ENCODE peak calls at places on chromosomes 4 and X, in five cellular contexts. One of them, this sample, is unnamed.

GRCh38 chr4:19408488-19408887 is 843.2 kb upstream of the SLIT2 start:
- DNase-seq in stomach: no peak
- DNase-seq in A549: no peak
- DNase-seq in upper lobe of left lung: no peak
- DNase-seq in ovary: no peak
- DNase-seq in this sample: no peak

GRCh38 chrX:108131471-108131870 is 39.9 kb downstream of the ATG4A start:
- DNase-seq in stomach: no peak
- DNase-seq in A549: peak
- DNase-seq in upper lobe of left lung: no peak
- DNase-seq in ovary: no peak
- DNase-seq in this sample: no peak

GRCh38 chr4:98030059-98030458 is 113.2 kb downstream of the STPG2 start:
- DNase-seq in stomach: no peak
- DNase-seq in A549: no peak
- DNase-seq in upper lobe of left lung: no peak
- DNase-seq in ovary: no peak
- DNase-seq in this sample: no peak

GRCh38 chr4:158906073-158906472 is 137.2 kb downstream of the FNIP2 start:
- DNase-seq in stomach: no peak
- DNase-seq in A549: no peak
- DNase-seq in upper lobe of left lung: no peak
- DNase-seq in ovary: no peak
- DNase-seq in this sample: no peak

GRCh38 chrX:123807825-123808416 is 51.9 kb upstream of the XIAP start:
- DNase-seq in stomach: no peak
- DNase-seq in A549: no peak
- DNase-seq in upper lobe of left lung: no peak
- DNase-seq in ovary: no peak
- DNase-seq in this sample: no peak

GRCh38 chr4:6576512-6576911 is 1.5 kb downstream of the MAN2B2 start:
- DNase-seq in stomach: peak
- DNase-seq in A549: no peak
- DNase-seq in upper lobe of left lung: no peak
- DNase-seq in ovary: peak
- DNase-seq in this sample: no peak

GRCh38 chr4:124980276-124980752 is 267.8 kb upstream of the ANKRD50 start:
- DNase-seq in stomach: no peak
- DNase-seq in A549: no peak
- DNase-seq in upper lobe of left lung: no peak
- DNase-seq in ovary: no peak
- DNase-seq in this sample: no peak

GRCh38 chrX:130106071-130106470 is 4.2 kb downstream of the ELF4 start:
- DNase-seq in stomach: no peak
- DNase-seq in A549: no peak
- DNase-seq in upper lobe of left lung: no peak
- DNase-seq in ovary: peak
- DNase-seq in this sample: no peak

GRCh38 chrX:137574784-137575298 is 8.9 kb downstream of the ZIC3 start:
- DNase-seq in stomach: no peak
- DNase-seq in A549: no peak
- DNase-seq in upper lobe of left lung: no peak
- DNase-seq in ovary: no peak
- DNase-seq in this sample: no peak

GRCh38 chr4:81504685-81505598 is 33.2 kb upstream of the RASGEF1B start:
- DNase-seq in stomach: peak
- DNase-seq in A549: no peak
- DNase-seq in upper lobe of left lung: peak
- DNase-seq in ovary: peak
- DNase-seq in this sample: peak

GRCh38 chrX:150365953-150366911 is 3.1 kb downstream of the MAMLD1 start:
- DNase-seq in stomach: no peak
- DNase-seq in A549: no peak
- DNase-seq in upper lobe of left lung: no peak
- DNase-seq in ovary: peak
- DNase-seq in this sample: peak

GRCh38 chrX:12206413-12206812 is 68.1 kb downstream of the FRMPD4 start:
- DNase-seq in stomach: no peak
- DNase-seq in A549: no peak
- DNase-seq in upper lobe of left lung: no peak
- DNase-seq in ovary: no peak
- DNase-seq in this sample: no peak

GRCh38 chr4:2867758-2868491 is 24.3 kb downstream of the ADD1 start:
- DNase-seq in stomach: no peak
- DNase-seq in A549: no peak
- DNase-seq in upper lobe of left lung: peak
- DNase-seq in ovary: peak
- DNase-seq in this sample: no peak

GRCh38 chr4:101667348-101667747 is 123.2 kb upstream of the BANK1 start:
- DNase-seq in stomach: no peak
- DNase-seq in A549: no peak
- DNase-seq in upper lobe of left lung: no peak
- DNase-seq in ovary: no peak
- DNase-seq in this sample: no peak

GRCh38 chr4:185179488-185179887 is 24.3 kb downstream of the CFAP97 start:
- DNase-seq in stomach: no peak
- DNase-seq in A549: no peak
- DNase-seq in upper lobe of left lung: no peak
- DNase-seq in ovary: no peak
- DNase-seq in this sample: no peak

GRCh38 chr4:56650259-56651070 is 30.6 kb downstream of the HOPX start:
- DNase-seq in stomach: no peak
- DNase-seq in A549: no peak
- DNase-seq in upper lobe of left lung: no peak
- DNase-seq in ovary: no peak
- DNase-seq in this sample: no peak

GRCh38 chrX:24215282-24215681 is 65.8 kb downstream of the ZFX start:
- DNase-seq in stomach: no peak
- DNase-seq in A549: no peak
- DNase-seq in upper lobe of left lung: no peak
- DNase-seq in ovary: no peak
- DNase-seq in this sample: no peak

GRCh38 chrX:3119376-3119775 is 78.1 kb downstream of the ARSF start:
- DNase-seq in stomach: no peak
- DNase-seq in A549: no peak
- DNase-seq in upper lobe of left lung: no peak
- DNase-seq in ovary: no peak
- DNase-seq in this sample: no peak

GRCh38 chrX:53188763-53189162 is 36.2 kb downstream of the KDM5C start:
- DNase-seq in stomach: no peak
- DNase-seq in A549: no peak
- DNase-seq in upper lobe of left lung: no peak
- DNase-seq in ovary: no peak
- DNase-seq in this sample: no peak

GRCh38 chr4:112077743-112078142 is 67.5 kb upstream of the FAM241A start:
- DNase-seq in stomach: no peak
- DNase-seq in A549: no peak
- DNase-seq in upper lobe of left lung: no peak
- DNase-seq in ovary: no peak
- DNase-seq in this sample: no peak

GRCh38 chr4:112086036-112086434 is 59.2 kb upstream of the FAM241A start:
- DNase-seq in stomach: no peak
- DNase-seq in A549: no peak
- DNase-seq in upper lobe of left lung: no peak
- DNase-seq in ovary: no peak
- DNase-seq in this sample: no peak

GRCh38 chr4:112083587-112084347 is 61.5 kb upstream of the FAM241A start:
- DNase-seq in stomach: no peak
- DNase-seq in A549: peak
- DNase-seq in upper lobe of left lung: no peak
- DNase-seq in ovary: no peak
- DNase-seq in this sample: no peak

GRCh38 chr4:112085156-112086035 is 59.9 kb upstream of the FAM241A start:
- DNase-seq in stomach: no peak
- DNase-seq in A549: no peak
- DNase-seq in upper lobe of left lung: no peak
- DNase-seq in ovary: no peak
- DNase-seq in this sample: no peak

DNA sequence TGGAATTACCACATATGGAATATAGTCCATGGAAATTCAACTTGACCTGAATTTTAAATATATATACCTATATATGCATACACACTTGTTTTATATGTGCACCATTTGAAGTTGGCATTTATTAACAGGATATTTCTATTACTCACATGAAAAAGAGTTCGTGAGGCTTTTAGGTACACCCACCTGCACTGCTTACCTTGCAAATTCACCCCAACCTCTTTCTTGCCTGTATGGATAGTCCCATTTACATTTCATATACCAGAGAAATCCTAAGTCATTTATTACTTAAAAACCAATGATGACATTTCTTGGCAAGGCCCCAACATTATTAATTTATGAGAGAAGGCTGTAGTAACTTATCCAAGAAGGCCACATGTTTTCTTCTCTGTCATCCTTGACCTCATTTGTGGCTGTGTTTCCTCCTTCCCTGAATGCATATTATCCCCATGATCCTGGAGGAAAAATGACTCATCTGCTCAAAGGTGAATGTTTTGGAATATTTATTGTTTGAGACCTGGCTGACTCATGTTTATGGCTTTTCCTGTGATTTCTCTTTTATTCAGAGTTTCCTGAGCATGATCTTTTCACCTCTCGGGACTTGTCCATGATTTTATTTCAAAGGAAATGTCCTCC is 62.2 kb upstream of the FAM241A start:
- DNase-seq in stomach: no peak
- DNase-seq in A549: peak
- DNase-seq in upper lobe of left lung: no peak
- DNase-seq in ovary: no peak
- DNase-seq in this sample: no peak
- TF ChIP-seq EP300 in stomach: no peak
- TF ChIP-seq EP300 in A549: peak
- TF ChIP-seq EP300 in upper lobe of left lung: no peak
- TF ChIP-seq EP300 in ovary: no peak
- TF ChIP-seq EP300 in this sample: no peak

GRCh38 chr4:151486166-151486565 is 77.2 kb downstream of the FHIP1A start:
- DNase-seq in stomach: no peak
- DNase-seq in A549: no peak
- DNase-seq in upper lobe of left lung: no peak
- DNase-seq in ovary: no peak
- DNase-seq in this sample: no peak

GRCh38 chr4:151481813-151482212 is 72.8 kb downstream of the FHIP1A start:
- DNase-seq in stomach: no peak
- DNase-seq in A549: no peak
- DNase-seq in upper lobe of left lung: no peak
- DNase-seq in ovary: no peak
- DNase-seq in this sample: no peak

GRCh38 chr4:151488968-151489367 is 80.0 kb downstream of the FHIP1A start:
- DNase-seq in stomach: no peak
- DNase-seq in A549: no peak
- DNase-seq in upper lobe of left lung: no peak
- DNase-seq in ovary: no peak
- DNase-seq in this sample: no peak

GRCh38 chr4:151484396-151485102 is 75.6 kb downstream of the FHIP1A start:
- DNase-seq in stomach: no peak
- DNase-seq in A549: peak
- DNase-seq in upper lobe of left lung: no peak
- DNase-seq in ovary: no peak
- DNase-seq in this sample: no peak

DNA sequence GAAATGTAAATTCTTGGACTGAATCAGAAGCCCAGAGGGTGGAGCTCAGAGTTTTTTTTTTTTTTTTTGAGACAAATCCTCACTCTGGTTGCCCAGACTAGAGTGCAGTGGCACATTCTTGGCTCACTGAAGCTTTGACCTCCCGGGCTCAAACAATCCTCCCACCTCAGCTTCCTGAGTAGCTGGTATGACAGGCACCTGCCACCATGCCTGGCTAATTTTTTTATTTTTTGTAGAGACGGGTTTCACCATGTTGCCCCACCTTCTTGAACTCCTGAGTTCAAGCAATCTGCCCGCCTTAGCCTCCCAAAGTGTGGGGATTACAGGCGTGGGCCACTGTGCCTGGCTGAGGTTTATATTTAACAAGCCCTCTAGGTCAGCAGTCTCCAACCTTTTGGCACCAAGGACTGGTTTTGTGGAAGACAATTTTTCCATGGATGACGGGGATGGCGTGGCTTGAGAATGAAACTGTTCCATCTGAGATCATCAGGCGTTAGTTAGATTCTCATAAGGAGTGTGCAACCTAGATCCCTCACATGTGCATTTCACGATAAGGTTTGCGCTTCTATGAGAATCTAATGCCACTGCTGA is 76.7 kb downstream of the FHIP1A start:
- DNase-seq in stomach: no peak
- DNase-seq in A549: no peak
- DNase-seq in upper lobe of left lung: no peak
- DNase-seq in ovary: no peak
- DNase-seq in this sample: no peak
- TF ChIP-seq EP300 in stomach: no peak
- TF ChIP-seq EP300 in A549: no peak
- TF ChIP-seq EP300 in upper lobe of left lung: no peak
- TF ChIP-seq EP300 in ovary: no peak
- TF ChIP-seq EP300 in this sample: no peak

GRCh38 chrX:148361641-148362040 is 138.8 kb upstream of the AFF2 start:
- DNase-seq in stomach: no peak
- DNase-seq in A549: no peak
- DNase-seq in upper lobe of left lung: no peak
- DNase-seq in ovary: no peak
- DNase-seq in this sample: no peak

GRCh38 chrX:148363836-148364235 is 136.6 kb upstream of the AFF2 start:
- DNase-seq in stomach: no peak
- DNase-seq in A549: no peak
- DNase-seq in upper lobe of left lung: no peak
- DNase-seq in ovary: no peak
- DNase-seq in this sample: no peak

DNA sequence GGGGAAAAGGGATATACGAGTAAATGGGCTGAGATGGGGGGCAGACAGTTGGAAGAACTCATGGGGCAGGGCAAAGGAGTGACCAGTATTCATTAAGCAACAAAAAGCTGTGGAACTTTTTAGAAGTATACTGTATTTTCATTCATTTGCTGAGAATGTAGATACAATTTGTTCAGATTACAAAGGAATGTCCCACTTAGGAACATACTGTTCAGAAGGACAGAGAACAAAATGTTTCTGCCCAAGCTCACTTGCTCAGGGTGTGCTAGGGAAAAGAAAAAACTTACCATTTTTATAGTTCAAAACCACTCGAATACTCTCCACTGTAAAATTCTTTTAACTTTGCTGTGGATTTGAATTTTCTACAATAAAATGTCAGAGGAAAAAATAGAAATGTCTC is 135.2 kb upstream of the AFF2 start:
- DNase-seq in stomach: no peak
- DNase-seq in A549: no peak
- DNase-seq in upper lobe of left lung: no peak
- DNase-seq in ovary: no peak
- DNase-seq in this sample: no peak
- TF ChIP-seq EP300 in stomach: no peak
- TF ChIP-seq EP300 in A549: no peak
- TF ChIP-seq EP300 in upper lobe of left lung: peak
- TF ChIP-seq EP300 in ovary: no peak
- TF ChIP-seq EP300 in this sample: no peak

DNA sequence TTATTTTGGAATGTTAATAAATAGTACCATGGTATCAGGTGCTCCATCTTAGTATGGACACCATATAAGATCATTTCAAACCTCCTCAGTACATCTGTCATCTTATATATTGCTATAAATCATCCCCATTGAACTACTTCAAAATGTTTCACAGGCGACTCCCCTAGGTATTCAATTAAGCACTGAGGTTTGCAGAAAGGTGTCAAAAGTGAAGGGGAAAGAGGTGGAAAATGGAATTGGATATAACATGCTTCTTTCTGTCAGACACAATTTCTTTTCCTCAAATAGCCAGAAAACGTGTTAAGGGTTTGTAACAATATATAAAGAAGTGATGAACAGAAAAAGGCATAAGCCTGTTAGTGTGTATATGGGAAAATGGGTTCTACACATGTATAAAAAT is 325.5 kb downstream of the GRID2 start:
- DNase-seq in stomach: no peak
- DNase-seq in A549: no peak
- DNase-seq in upper lobe of left lung: no peak
- DNase-seq in ovary: no peak
- DNase-seq in this sample: no peak
- TF ChIP-seq EP300 in stomach: no peak
- TF ChIP-seq EP300 in A549: no peak
- TF ChIP-seq EP300 in upper lobe of left lung: no peak
- TF ChIP-seq EP300 in ovary: no peak
- TF ChIP-seq EP300 in this sample: no peak

This sample was measured in suprapubic skin.